ENCODE peak calls at places on chromosomes 4 and X, in four cellular contexts. One of them, this sample, is unnamed.

GRCh38 chr4:10093801-10094552 is 22.6 kb downstream of the WDR1 start:
- DNase-seq in C1 segment of cervical spinal cord: no peak
- DNase-seq in HEK293T: no peak
- DNase-seq in CD8-positive, alpha-beta T cell: no peak
- DNase-seq in this sample: no peak

GRCh38 chrX:2442694-2443093 is 58.1 kb downstream of the DHRSX start:
- DNase-seq in HEK293T: no peak
- DNase-seq in CD8-positive, alpha-beta T cell: no peak
- DNase-seq in C1 segment of cervical spinal cord: no peak
- DNase-seq in this sample: no peak

GRCh38 chr4:97123573-97123972 is 1019.7 kb downstream of the STPG2 start:
- DNase-seq in C1 segment of cervical spinal cord: no peak
- DNase-seq in CD8-positive, alpha-beta T cell: no peak
- DNase-seq in HEK293T: no peak
- DNase-seq in this sample: no peak

GRCh38 chr4:188403272-188403671 is 264.0 kb downstream of the TRIML1 start:
- DNase-seq in CD8-positive, alpha-beta T cell: no peak
- DNase-seq in C1 segment of cervical spinal cord: no peak
- DNase-seq in HEK293T: no peak
- DNase-seq in this sample: peak

GRCh38 chrX:97039363-97040029 is 155.8 kb downstream of the RPA4 start:
- DNase-seq in C1 segment of cervical spinal cord: no peak
- DNase-seq in HEK293T: no peak
- DNase-seq in CD8-positive, alpha-beta T cell: no peak
- DNase-seq in this sample: no peak

GRCh38 chr4:72604324-72604723 is 35.3 kb upstream of the ADAMTS3 start:
- DNase-seq in CD8-positive, alpha-beta T cell: no peak
- DNase-seq in HEK293T: no peak
- DNase-seq in C1 segment of cervical spinal cord: no peak
- DNase-seq in this sample: no peak

GRCh38 chrX:13579696-13580095 is 10.3 kb downstream of the EGFL6 start:
- DNase-seq in HEK293T: no peak
- DNase-seq in CD8-positive, alpha-beta T cell: no peak
- DNase-seq in C1 segment of cervical spinal cord: no peak
- DNase-seq in this sample: no peak

GRCh38 chr4:83221897-83222441 is 62.6 kb downstream of the COQ2 start:
- DNase-seq in C1 segment of cervical spinal cord: no peak
- DNase-seq in CD8-positive, alpha-beta T cell: no peak
- DNase-seq in HEK293T: no peak
- DNase-seq in this sample: no peak

GRCh38 chrX:19017271-19017670 is 33.4 kb upstream of the PHKA2 start:
- DNase-seq in C1 segment of cervical spinal cord: no peak
- DNase-seq in CD8-positive, alpha-beta T cell: no peak
- DNase-seq in HEK293T: peak
- DNase-seq in this sample: peak

GRCh38 chr4:146582864-146583263 is 55.8 kb upstream of the POU4F2 start:
- DNase-seq in HEK293T: no peak
- DNase-seq in C1 segment of cervical spinal cord: no peak
- DNase-seq in CD8-positive, alpha-beta T cell: no peak
- DNase-seq in this sample: peak

GRCh38 chr4:5220028-5220427 is 168.7 kb downstream of the STK32B start:
- DNase-seq in C1 segment of cervical spinal cord: no peak
- DNase-seq in HEK293T: no peak
- DNase-seq in CD8-positive, alpha-beta T cell: no peak
- DNase-seq in this sample: peak

GRCh38 chrX:54423161-54423888 is 16.9 kb upstream of the TSR2 start:
- DNase-seq in C1 segment of cervical spinal cord: no peak
- DNase-seq in HEK293T: no peak
- DNase-seq in CD8-positive, alpha-beta T cell: no peak
- DNase-seq in this sample: peak

GRCh38 chr4:94925764-94926347 is 168.1 kb downstream of the BMPR1B start:
- DNase-seq in C1 segment of cervical spinal cord: no peak
- DNase-seq in HEK293T: no peak
- DNase-seq in CD8-positive, alpha-beta T cell: no peak
- DNase-seq in this sample: no peak

GRCh38 chr4:65724973-65725372 is 54.7 kb upstream of the EPHA5 start:
- DNase-seq in HEK293T: no peak
- DNase-seq in C1 segment of cervical spinal cord: no peak
- DNase-seq in CD8-positive, alpha-beta T cell: no peak
- DNase-seq in this sample: no peak